ENCODE peak calls at places on chromosomes 16 and 17, in five cellular contexts. H, G, V, D and R are unnamed samples.

GRCh38 chr17:70636517-70637133 is 467.3 kb downstream of the KCNJ2 start:
- DNase-seq in H (no peak), G (no peak), V (peak; percentile 31), D (peak; percentile 32), R (no peak)

GRCh38 chr17:2903193-2903974 is 107.1 kb downstream of the RAP1GAP2 start:
- DNase-seq in H (no peak), D (no peak), V (no peak), G (no peak), R (no peak)

GRCh38 chr17:7023576-7024401 is 939 bp downstream of the BCL6B start:
- DNase-seq in H (peak; percentile 97), D (peak; percentile 89), G (peak; percentile 84), V (no peak), R (no peak)

GRCh38 chr17:62791235-62792121 is 16.6 kb downstream of the MARCHF10 start:
- DNase-seq in D (peak; percentile 94), G (no peak), H (no peak), V (peak; percentile 66), R (no peak)

GRCh38 chr17:67469208-67469980 is 92.3 kb downstream of the PITPNC1 start:
- DNase-seq in H (no peak), V (no peak), D (peak; percentile 60), G (no peak), R (no peak)

GRCh38 chr16:79132745-79133144 is 467.8 kb downstream of the MAF start:
- DNase-seq in V (no peak), G (no peak), D (no peak), H (no peak), R (no peak)

GRCh38 chr17:39627717-39628516 is 1.2 kb downstream of the PPP1R1B start:
- DNase-seq in H (no peak), V (no peak), G (no peak), D (no peak), R (no peak)

GRCh38 chr17:83202002-83203000 is 122.9 kb downstream of the METRNL start:
- DNase-seq in V (no peak), G (no peak), H (no peak), D (no peak), R (peak; percentile 1)

GRCh38 chr17:35786941-35787432 is 8.5 kb downstream of the MMP28 start:
- DNase-seq in V (no peak), G (no peak), D (peak; percentile 88), H (no peak), R (no peak)

GRCh38 chr17:57215317-57215716 is 41.0 kb upstream of the MSI2 start:
- DNase-seq in V (peak; percentile 43), G (no peak), D (peak; percentile 86), H (no peak), R (no peak)

GRCh38 chr17:3032258-3033247 is 30.9 kb downstream of the OR1D5 start:
- DNase-seq in V (no peak), H (no peak), D (no peak), G (no peak), R (no peak)

GRCh38 chr17:46976626-46977270 is 2.3 kb downstream of the RPRML start:
- DNase-seq in V (peak; percentile 56), D (no peak), G (no peak), H (no peak), R (no peak)

GRCh38 chr17:78117027-78117981 is 11.3 kb downstream of the TMC6 start:
- DNase-seq in G (no peak), D (peak; percentile 18), V (no peak), H (no peak), R (no peak)

GRCh38 chr17:16215002-16215272 is 397 bp downstream of the NCOR1 start:
- DNase-seq in D (peak; percentile 25), G (no peak), H (no peak), V (no peak), R (peak; percentile 29)

GRCh38 chr17:494601-495195 is 142.1 kb upstream of the RPH3AL start:
- DNase-seq in V (no peak), H (no peak), G (no peak), D (no peak), R (no peak)